ENCODE peak calls at places on chromosome 1, in seven cellular contexts. M, X, L, T, N, K and A are unnamed samples.

GRCh38 chr1:40078512-40079333 is 18.3 kb downstream of the PPT1 start:
- DNase-seq in K (peak), T (peak), L (peak), N (peak), X (peak), M (no peak), A (peak)

GRCh38 chr1:115196291-115196690 is 107.0 kb upstream of the TSPAN2 start:
- DNase-seq in L (no peak), T (no peak), K (no peak), M (no peak), N (no peak), X (no peak), A (no peak)

GRCh38 chr1:193342811-193343210 is 156.4 kb upstream of the B3GALT2 start:
- DNase-seq in T (no peak), X (no peak), M (no peak), K (no peak), N (no peak), L (no peak), A (no peak)

GRCh38 chr1:4170953-4171352 is 270.9 kb upstream of the C1orf174 start:
- DNase-seq in L (no peak), N (peak), K (no peak), M (no peak), X (no peak), T (no peak), A (no peak)

GRCh38 chr1:111739984-111740765 is 980 bp upstream of the INKA2 start:
- DNase-seq in N (peak), T (peak), K (no peak), M (no peak), X (peak), L (peak), A (no peak)

GRCh38 chr1:104987210-104987609 is 1237.5 kb downstream of the AMY1C start:
- DNase-seq in K (no peak), X (no peak), N (no peak), L (no peak), T (no peak), M (no peak), A (no peak)

GRCh38 chr1:107787299-107787698 is 177.7 kb downstream of the VAV3 start:
- DNase-seq in X (no peak), T (no peak), M (no peak), K (no peak), L (peak), N (no peak), A (no peak)

GRCh38 chr1:69700770-69701169 is 133.0 kb downstream of the LRRC7 start:
- DNase-seq in T (no peak), X (peak), L (peak), N (no peak), M (no peak), K (no peak), A (no peak)

GRCh38 chr1:187928288-187928687 is 1099.5 kb downstream of the PLA2G4A start:
- DNase-seq in M (peak), T (peak), X (peak), L (peak), K (no peak), N (no peak), A (no peak)

GRCh38 chr1:64983110-64983509 is 16.8 kb upstream of the JAK1 start:
- DNase-seq in L (no peak), T (peak), M (no peak), K (no peak), X (peak), N (no peak), A (no peak)

GRCh38 chr1:154474802-154475201 is 27.2 kb upstream of the TDRD10 start:
- DNase-seq in L (no peak), K (no peak), X (peak), T (peak), M (peak), N (peak), A (no peak)

GRCh38 chr1:235011599-235012435 is 116.8 kb downstream of the TOMM20 start:
- DNase-seq in M (peak), X (peak), T (peak), K (peak), L (no peak), N (peak), A (peak)

GRCh38 chr1:117970251-117970650 is 40.7 kb downstream of the WDR3 start:
- DNase-seq in T (no peak), M (no peak), N (no peak), K (no peak), X (no peak), L (peak), A (no peak)

GRCh38 chr1:114040273-114041043 is 61.2 kb downstream of the OLFML3 start:
- DNase-seq in T (no peak), M (no peak), L (no peak), X (peak), N (no peak), K (no peak), A (no peak)

GRCh38 chr1:97092824-97093223 is 371.2 kb downstream of the PTBP2 start:
- DNase-seq in T (no peak), L (no peak), K (no peak), X (no peak), M (no peak), N (no peak), A (no peak)

GRCh38 chr1:203625623-203626189 is 926 bp upstream of the ATP2B4 start:
- DNase-seq in L (no peak), M (no peak), N (peak), K (peak), X (peak), T (peak), A (peak)

GRCh38 chr1:168408531-168409242 is 128.0 kb downstream of the TBX19 start:
- DNase-seq in M (no peak), X (peak), K (no peak), L (no peak), N (peak), T (peak), A (peak)

GRCh38 chr1:239361403-239361802 is 25.0 kb upstream of the CHRM3 start:
- DNase-seq in L (no peak), K (no peak), X (peak), M (no peak), T (peak), N (peak), A (no peak)

GRCh38 chr1:209988706-209989105 is 50.7 kb downstream of the SYT14 start:
- DNase-seq in M (no peak), T (no peak), K (no peak), L (no peak), N (no peak), X (peak), A (no peak)

GRCh38 chr1:8147922-8148321 is 121.8 kb upstream of the ERRFI1 start:
- DNase-seq in M (no peak), T (no peak), X (peak), L (no peak), N (no peak), K (no peak), A (no peak)

GRCh38 chr1:218611916-218612580 is 266.9 kb downstream of the TGFB2 start:
- DNase-seq in N (no peak), L (no peak), X (no peak), M (no peak), T (no peak), K (no peak), A (no peak)

GRCh38 chr1:167661527-167662436 is 31.8 kb downstream of the RCSD1 start:
- DNase-seq in T (peak), L (no peak), X (peak), K (no peak), N (no peak), M (no peak), A (no peak)

GRCh38 chr1:91876751-91877573 is 9.0 kb downstream of the TGFBR3 start:
- DNase-seq in M (no peak), N (no peak), T (no peak), X (no peak), K (no peak), L (no peak), A (no peak)

GRCh38 chr1:43206721-43207228 is 34.6 kb downstream of the CFAP57 start:
- DNase-seq in X (peak), N (no peak), M (no peak), T (peak), L (peak), K (no peak), A (no peak)

GRCh38 chr1:110636149-110636935 is 30.2 kb upstream of the KCNA2 start:
- DNase-seq in M (no peak), X (no peak), N (peak), L (no peak), K (peak), T (no peak), A (no peak)

GRCh38 chr1:110635434-110635833 is 29.3 kb upstream of the KCNA2 start:
- DNase-seq in T (no peak), M (no peak), X (no peak), N (no peak), L (no peak), K (no peak), A (no peak)

GRCh38 chr1:110634086-110634454 is 27.9 kb upstream of the KCNA2 start:
- DNase-seq in M (no peak), K (no peak), L (no peak), X (no peak), T (no peak), N (no peak), A (peak)

GRCh38 chr1:110633646-110634030 is 27.5 kb upstream of the KCNA2 start:
- DNase-seq in L (no peak), X (no peak), K (no peak), T (no peak), N (no peak), M (no peak), A (peak)

DNA sequence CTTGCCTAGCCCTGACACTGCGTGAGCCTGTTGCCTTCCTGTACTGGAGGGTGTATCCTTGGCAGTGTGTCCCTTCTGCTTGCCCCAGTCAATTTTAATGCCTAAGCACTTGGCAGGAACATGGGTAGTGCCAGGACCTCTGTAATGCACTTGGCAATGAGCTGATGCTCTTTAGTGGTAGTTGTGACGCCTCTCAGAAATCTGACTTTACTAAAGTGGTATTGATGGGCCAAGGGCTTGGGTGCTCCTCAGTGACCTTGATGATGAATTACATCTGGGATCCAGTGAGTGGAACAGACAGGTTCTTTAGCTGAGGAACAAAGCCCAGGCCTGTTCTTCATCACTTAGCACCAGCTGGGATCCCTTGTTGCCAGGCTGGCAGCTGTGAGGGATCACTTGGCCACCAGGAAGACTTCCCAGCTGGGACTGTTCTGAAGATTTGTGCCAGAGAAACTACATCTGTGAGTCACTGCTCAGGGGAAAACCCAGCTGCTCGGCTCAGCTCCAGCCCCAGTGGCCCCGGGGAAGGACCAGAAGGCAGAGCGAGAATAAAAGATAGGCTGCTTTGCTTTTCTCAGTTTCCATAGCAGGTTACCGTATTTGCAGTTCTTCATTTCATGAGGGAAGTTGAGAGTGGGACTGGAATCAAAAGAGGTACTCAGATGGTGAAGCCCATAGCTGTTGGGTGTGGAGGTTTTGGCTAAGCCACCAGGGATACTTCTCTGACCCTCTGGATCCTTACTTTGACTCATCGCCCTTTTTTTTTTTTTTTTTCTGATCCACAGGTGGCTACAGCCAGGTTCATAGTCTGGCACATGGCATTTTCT is 28.5 kb upstream of the KCNA2 start:
- DNase-seq in T (peak), M (no peak), N (peak), L (no peak), X (peak), K (no peak), A (peak)
- H3K27ac ChIP-seq in T (no peak), M (no peak), N (no peak), L (no peak), X (no peak), K (peak), A (peak)

GRCh38 chr1:2477309-2477708 is 1.2 kb downstream of the PLCH2 start:
- DNase-seq in X (no peak), K (no peak), N (no peak), L (no peak), M (no peak), T (no peak), A (no peak)
- H3K27ac ChIP-seq in X (no peak), K (no peak), N (no peak), L (no peak), M (no peak), T (peak), A (no peak)

DNA sequence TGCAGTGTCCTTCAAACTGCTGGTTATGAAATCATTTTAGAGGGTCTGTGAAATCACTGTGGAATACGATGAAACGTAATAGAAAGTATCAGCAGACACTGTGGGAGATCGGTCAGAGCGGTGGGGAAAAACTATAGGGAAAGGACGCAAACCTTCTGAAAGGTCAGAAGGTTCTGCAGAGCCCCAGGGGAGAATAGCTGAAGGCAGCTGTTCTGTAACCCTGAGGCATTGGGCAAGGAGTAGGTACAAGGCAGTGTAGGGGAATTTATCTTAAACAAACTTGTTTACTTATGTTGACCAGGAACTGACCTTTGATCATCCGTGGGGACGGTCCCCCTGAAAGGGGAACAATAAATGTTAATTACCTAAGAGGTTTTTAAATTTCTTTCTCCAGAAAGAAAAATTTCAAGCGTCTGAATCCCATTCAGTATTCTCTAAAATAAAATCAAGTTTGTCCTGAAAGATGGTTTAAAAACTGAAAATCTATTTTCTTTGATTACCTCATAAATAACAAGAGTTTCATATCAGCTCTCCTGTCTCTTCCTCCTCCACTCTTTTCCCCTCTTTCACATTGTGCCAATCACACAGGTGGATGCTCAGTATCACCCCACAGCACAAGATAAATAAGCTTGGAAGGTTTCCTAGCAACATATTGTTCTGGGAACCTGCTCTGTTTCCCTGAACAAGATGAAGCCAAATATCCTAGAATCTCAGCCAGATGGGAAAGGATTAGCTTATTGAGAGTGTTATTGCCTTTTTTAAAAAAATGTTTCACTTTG is 45.9 kb upstream of the CACYBP start:
- DNase-seq in K (no peak), T (no peak), N (peak), L (peak), M (no peak), X (no peak), A (no peak)
- H3K27ac ChIP-seq in K (no peak), T (no peak), N (no peak), L (peak), M (peak), X (no peak), A (no peak)

GRCh38 chr1:24348196-24348595 is 29.0 kb downstream of the GRHL3 start:
- DNase-seq in X (no peak), N (no peak), M (no peak), T (no peak), K (no peak), L (no peak), A (no peak)

GRCh38 chr1:24351918-24352637 is 32.9 kb downstream of the GRHL3 start:
- DNase-seq in X (peak), L (no peak), M (no peak), K (no peak), N (no peak), T (no peak), A (no peak)

GRCh38 chr1:24347159-24347931 is 28.2 kb downstream of the GRHL3 start:
- DNase-seq in M (no peak), L (no peak), K (no peak), T (no peak), X (no peak), N (no peak), A (no peak)

GRCh38 chr1:24351247-24351646 is 32.1 kb downstream of the GRHL3 start:
- DNase-seq in M (no peak), K (no peak), T (no peak), X (no peak), L (no peak), N (no peak), A (no peak)

GRCh38 chr1:24349891-24350290 is 30.7 kb downstream of the GRHL3 start:
- DNase-seq in L (no peak), M (no peak), X (no peak), T (no peak), N (peak), K (no peak), A (no peak)
- H3K27ac ChIP-seq in L (no peak), M (no peak), X (no peak), T (no peak), N (no peak), K (no peak), A (no peak)

GRCh38 chr1:51644533-51645197 is 27.8 kb downstream of the OSBPL9 start:
- DNase-seq in L (no peak), N (no peak), M (no peak), T (peak), X (peak), K (no peak), A (no peak)

GRCh38 chr1:51651552-51651942 is 34.7 kb downstream of the OSBPL9 start:
- DNase-seq in X (no peak), L (no peak), T (no peak), M (no peak), K (no peak), N (no peak), A (no peak)

GRCh38 chr1:51649593-51650091 is 32.8 kb downstream of the OSBPL9 start:
- DNase-seq in M (no peak), K (no peak), T (no peak), N (no peak), X (no peak), L (no peak), A (no peak)

GRCh38 chr1:51650198-51650597 is 33.3 kb downstream of the OSBPL9 start:
- DNase-seq in T (no peak), X (no peak), K (no peak), M (no peak), L (no peak), N (no peak), A (no peak)

GRCh38 chr1:51648180-51649109 is 31.6 kb downstream of the OSBPL9 start:
- DNase-seq in T (no peak), K (no peak), N (no peak), L (peak), M (no peak), X (no peak), A (no peak)
- H3K27ac ChIP-seq in T (peak), K (no peak), N (no peak), L (no peak), M (peak), X (no peak), A (no peak)

DNA sequence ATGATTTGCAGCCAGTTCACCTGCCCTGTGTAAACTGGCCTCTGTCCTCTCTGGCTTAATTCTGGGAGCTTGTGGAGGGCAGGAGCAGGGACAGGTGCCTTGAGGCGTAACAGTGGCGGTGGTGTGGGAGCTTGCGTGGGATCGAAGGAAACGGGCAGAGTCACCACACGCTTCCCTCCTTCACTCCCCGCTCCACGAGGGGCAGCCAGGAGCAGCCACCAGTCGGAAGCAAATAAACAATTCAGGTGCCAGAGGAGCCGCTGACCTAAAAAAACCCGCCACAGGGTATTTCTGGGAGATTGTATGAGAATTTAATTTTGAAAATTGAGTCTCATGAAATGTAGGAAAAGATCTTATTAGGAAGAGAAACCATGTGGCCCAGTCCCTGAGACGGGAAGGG is 26.0 kb downstream of the FAAP20 start:
- DNase-seq in K (no peak), N (no peak), L (no peak), M (no peak), X (no peak), T (no peak), A (no peak)
- H3K27ac ChIP-seq in K (no peak), N (no peak), L (no peak), M (no peak), X (no peak), T (no peak), A (no peak)